ENCODE peak calls at places on chromosomes 5 and 9, in four cellular contexts. One of them, this sample, is unnamed.

GRCh38 chr9:22469928-22470544 is 23.4 kb downstream of the DMRTA1 start:
- DNase-seq in fibroblast of mammary gland: peak; percentile 44
- DNase-seq in astrocyte of the spinal cord: peak; percentile 49
- DNase-seq in sigmoid colon: no peak
- DNase-seq in this sample: peak; percentile 33

GRCh38 chr5:160685695-160686094 is 166.3 kb downstream of the ATP10B start:
- DNase-seq in fibroblast of mammary gland: peak; percentile 0
- DNase-seq in astrocyte of the spinal cord: no peak
- DNase-seq in sigmoid colon: no peak
- DNase-seq in this sample: no peak

GRCh38 chr9:129139993-129140396 is 28.8 kb downstream of the PTPA start:
- DNase-seq in fibroblast of mammary gland: peak; percentile 100
- DNase-seq in sigmoid colon: peak; percentile 98
- DNase-seq in astrocyte of the spinal cord: peak; percentile 100
- DNase-seq in this sample: peak; percentile 100

GRCh38 chr9:92035687-92036410 is 79.4 kb downstream of the SPTLC1 start:
- DNase-seq in fibroblast of mammary gland: peak; percentile 84
- DNase-seq in sigmoid colon: peak; percentile 93
- DNase-seq in astrocyte of the spinal cord: peak; percentile 75
- DNase-seq in this sample: peak; percentile 87

GRCh38 chr5:55481293-55481900 is 53.4 kb downstream of the PLPP1 start:
- DNase-seq in astrocyte of the spinal cord: peak; percentile 13
- DNase-seq in sigmoid colon: no peak
- DNase-seq in fibroblast of mammary gland: peak; percentile 5
- DNase-seq in this sample: peak; percentile 63

GRCh38 chr5:180172447-180173197 is 36.4 kb downstream of the RASGEF1C start:
- DNase-seq in astrocyte of the spinal cord: no peak
- DNase-seq in sigmoid colon: peak; percentile 72
- DNase-seq in fibroblast of mammary gland: no peak
- DNase-seq in this sample: no peak

GRCh38 chr5:157497875-157498611 is 38.0 kb downstream of the NIPAL4 start:
- DNase-seq in fibroblast of mammary gland: no peak
- DNase-seq in astrocyte of the spinal cord: no peak
- DNase-seq in sigmoid colon: peak; percentile 62
- DNase-seq in this sample: no peak

GRCh38 chr5:53369681-53370080 is 110.7 kb upstream of the FST start:
- DNase-seq in sigmoid colon: no peak
- DNase-seq in astrocyte of the spinal cord: no peak
- DNase-seq in fibroblast of mammary gland: peak; percentile 36
- DNase-seq in this sample: no peak

GRCh38 chr5:163407034-163407652 is 30.3 kb upstream of the CCNG1 start:
- DNase-seq in sigmoid colon: no peak
- DNase-seq in astrocyte of the spinal cord: peak; percentile 37
- DNase-seq in fibroblast of mammary gland: peak; percentile 17
- DNase-seq in this sample: peak; percentile 60

GRCh38 chr5:173628501-173628900 is 12.1 kb upstream of the BOD1 start:
- DNase-seq in fibroblast of mammary gland: no peak
- DNase-seq in sigmoid colon: no peak
- DNase-seq in astrocyte of the spinal cord: no peak
- DNase-seq in this sample: no peak

GRCh38 chr9:16335788-16336580 is 534.5 kb downstream of the BNC2 start:
- DNase-seq in astrocyte of the spinal cord: peak; percentile 98
- DNase-seq in fibroblast of mammary gland: peak; percentile 100
- DNase-seq in sigmoid colon: peak; percentile 93
- DNase-seq in this sample: peak; percentile 99

GRCh38 chr5:175133185-175133584 is 310.8 kb downstream of the DRD1 start:
- DNase-seq in fibroblast of mammary gland: no peak
- DNase-seq in sigmoid colon: no peak
- DNase-seq in astrocyte of the spinal cord: peak; percentile 1
- DNase-seq in this sample: no peak

GRCh38 chr9:27535701-27536118 is 6.1 kb upstream of the MOB3B start:
- DNase-seq in astrocyte of the spinal cord: no peak
- DNase-seq in sigmoid colon: no peak
- DNase-seq in fibroblast of mammary gland: no peak
- DNase-seq in this sample: no peak

GRCh38 chr9:92064711-92065110 is 50.5 kb downstream of the SPTLC1 start:
- DNase-seq in fibroblast of mammary gland: peak; percentile 45
- DNase-seq in astrocyte of the spinal cord: peak; percentile 85
- DNase-seq in sigmoid colon: no peak
- DNase-seq in this sample: peak; percentile 70

GRCh38 chr5:171596391-171596878 is 177.0 kb downstream of the FGF18 start:
- DNase-seq in sigmoid colon: no peak
- DNase-seq in astrocyte of the spinal cord: peak; percentile 80
- DNase-seq in fibroblast of mammary gland: peak; percentile 74
- DNase-seq in this sample: peak; percentile 37

GRCh38 chr9:16039988-16040761 is 487.3 kb downstream of the CCDC171 start:
- DNase-seq in sigmoid colon: no peak
- DNase-seq in astrocyte of the spinal cord: peak; percentile 87
- DNase-seq in fibroblast of mammary gland: no peak
- DNase-seq in this sample: no peak

GRCh38 chr5:10797246-10797645 is 36.2 kb upstream of the DAP start:
- DNase-seq in fibroblast of mammary gland: peak; percentile 64
- DNase-seq in sigmoid colon: no peak
- DNase-seq in astrocyte of the spinal cord: no peak
- DNase-seq in this sample: peak; percentile 15

GRCh38 chr5:124278636-124279035 is 467.8 kb downstream of the ZNF608 start:
- DNase-seq in astrocyte of the spinal cord: no peak
- DNase-seq in fibroblast of mammary gland: no peak
- DNase-seq in sigmoid colon: no peak
- DNase-seq in this sample: no peak

GRCh38 chr9:38380872-38381534 is 11.5 kb upstream of the ALDH1B1 start:
- DNase-seq in sigmoid colon: peak; percentile 42
- DNase-seq in fibroblast of mammary gland: no peak
- DNase-seq in astrocyte of the spinal cord: no peak
- DNase-seq in this sample: no peak

GRCh38 chr5:131991593-131992324 is 19.7 kb downstream of the ACSL6 start:
- DNase-seq in fibroblast of mammary gland: no peak
- DNase-seq in astrocyte of the spinal cord: no peak
- DNase-seq in sigmoid colon: no peak
- DNase-seq in this sample: no peak

GRCh38 chr5:62645223-62645622 is 66.6 kb downstream of the LRRC70 start:
- DNase-seq in sigmoid colon: no peak
- DNase-seq in astrocyte of the spinal cord: no peak
- DNase-seq in fibroblast of mammary gland: no peak
- DNase-seq in this sample: no peak

GRCh38 chr9:135332979-135333748 is 146.4 kb upstream of the PPP1R26 start:
- DNase-seq in fibroblast of mammary gland: no peak
- DNase-seq in astrocyte of the spinal cord: no peak
- DNase-seq in sigmoid colon: no peak
- DNase-seq in this sample: no peak

GRCh38 chr5:55708732-55709131 is 3.4 kb downstream of the SLC38A9 start:
- DNase-seq in fibroblast of mammary gland: peak; percentile 51
- DNase-seq in sigmoid colon: no peak
- DNase-seq in astrocyte of the spinal cord: peak; percentile 8
- DNase-seq in this sample: no peak

GRCh38 chr9:75431388-75431787 is 343.1 kb downstream of the OSTF1 start:
- DNase-seq in astrocyte of the spinal cord: no peak
- DNase-seq in sigmoid colon: no peak
- DNase-seq in fibroblast of mammary gland: no peak
- DNase-seq in this sample: no peak

GRCh38 chr5:178309271-178310008 is 76.8 kb upstream of the PHYKPL start:
- DNase-seq in sigmoid colon: peak; percentile 46
- DNase-seq in astrocyte of the spinal cord: no peak
- DNase-seq in fibroblast of mammary gland: no peak
- DNase-seq in this sample: no peak

GRCh38 chr9:127929044-127929979 is 1.3 kb downstream of the PIP5KL1 start:
- DNase-seq in fibroblast of mammary gland: no peak
- DNase-seq in astrocyte of the spinal cord: no peak
- DNase-seq in sigmoid colon: no peak
- DNase-seq in this sample: no peak

GRCh38 chr5:53151713-53152458 is 42.3 kb upstream of the MOCS2 start:
- DNase-seq in astrocyte of the spinal cord: peak; percentile 91
- DNase-seq in fibroblast of mammary gland: peak; percentile 80
- DNase-seq in sigmoid colon: no peak
- DNase-seq in this sample: peak; percentile 90

DNA sequence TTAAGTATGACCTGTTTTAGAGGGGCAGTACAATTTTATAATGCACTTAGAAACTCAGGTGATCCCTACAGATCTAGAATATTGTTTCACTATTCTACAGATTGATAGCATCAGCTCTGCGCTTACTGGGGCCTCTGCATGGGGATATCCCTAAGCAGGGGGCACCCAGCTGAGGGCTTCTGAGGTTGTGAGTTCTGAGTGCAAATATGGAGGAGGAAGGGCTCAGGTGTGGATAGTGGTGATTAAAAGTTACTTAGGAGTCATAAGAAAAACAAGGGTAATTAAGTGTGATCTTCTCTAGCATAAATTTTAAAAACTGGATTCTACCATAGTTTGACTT is 274.4 kb downstream of the EFNA5 start:
- DNase-seq in astrocyte of the spinal cord: no peak
- DNase-seq in fibroblast of mammary gland: no peak
- DNase-seq in sigmoid colon: no peak
- DNase-seq in this sample: no peak
- H3K4me3 ChIP-seq in astrocyte of the spinal cord: no peak overlapping the region
- H3K4me3 ChIP-seq in fibroblast of mammary gland: no peak overlapping the region
- H3K4me3 ChIP-seq in sigmoid colon: no peak overlapping the region
- H3K4me3 ChIP-seq in this sample: no peak overlapping the region

DNA sequence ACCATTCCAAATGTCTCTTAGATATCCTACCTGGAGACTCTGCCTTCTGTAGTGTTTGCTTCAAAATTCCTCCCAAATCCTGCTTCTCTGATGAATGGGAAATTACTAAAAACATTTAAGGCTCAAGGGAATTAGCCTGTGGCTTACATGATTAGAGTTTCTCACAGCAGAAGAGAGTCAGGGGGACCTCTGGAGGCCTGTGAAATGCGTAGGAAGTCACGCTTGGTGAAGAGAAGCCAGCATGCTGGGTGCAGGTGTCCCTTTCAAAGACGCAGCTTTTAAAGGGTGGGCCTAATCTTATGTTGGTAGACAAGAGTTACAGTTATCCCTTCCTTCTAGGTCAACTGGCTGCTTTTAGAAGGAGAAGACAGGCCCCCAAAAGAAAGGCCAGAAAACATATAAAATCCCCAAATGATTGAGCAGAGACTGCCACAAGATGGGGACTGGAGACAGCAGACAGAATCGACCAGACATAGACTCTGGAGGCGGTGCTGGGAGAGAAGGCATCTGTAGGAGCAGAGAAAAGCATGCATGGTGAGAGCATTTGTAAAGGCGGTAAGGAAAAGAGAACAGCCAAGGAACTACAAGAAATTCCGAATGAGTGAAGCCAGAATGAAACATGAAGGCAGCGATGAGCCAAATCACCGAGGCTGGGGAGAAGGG is 42.3 kb downstream of the B4GALT1 start:
- DNase-seq in astrocyte of the spinal cord: no peak
- DNase-seq in sigmoid colon: no peak
- DNase-seq in fibroblast of mammary gland: peak; percentile 40
- DNase-seq in this sample: no peak
- TF ChIP-seq CTCF in astrocyte of the spinal cord: no peak
- TF ChIP-seq CTCF in sigmoid colon: no peak
- TF ChIP-seq CTCF in fibroblast of mammary gland: no peak
- TF ChIP-seq CTCF in this sample: peak; percentile 26

GRCh38 chr9:111078391-111079038 is 40.2 kb upstream of the LPAR1 start:
- DNase-seq in fibroblast of mammary gland: no peak
- DNase-seq in astrocyte of the spinal cord: no peak
- DNase-seq in sigmoid colon: no peak
- DNase-seq in this sample: no peak
- H3K4me3 ChIP-seq in fibroblast of mammary gland: no peak overlapping the region
- H3K4me3 ChIP-seq in astrocyte of the spinal cord: no peak overlapping the region
- H3K4me3 ChIP-seq in sigmoid colon: no peak overlapping the region
- H3K4me3 ChIP-seq in this sample: no peak overlapping the region

GRCh38 chr9:136345281-136346156 is 18.0 kb downstream of the DNLZ start:
- DNase-seq in fibroblast of mammary gland: peak; percentile 49
- DNase-seq in sigmoid colon: peak; percentile 84
- DNase-seq in astrocyte of the spinal cord: peak; percentile 38
- DNase-seq in this sample: peak; percentile 52
- TF ChIP-seq CTCF in fibroblast of mammary gland: peak; percentile 44
- TF ChIP-seq CTCF in sigmoid colon: no peak
- TF ChIP-seq CTCF in astrocyte of the spinal cord: peak; percentile 60
- TF ChIP-seq CTCF in this sample: peak; percentile 57

GRCh38 chr5:1881273-1881586 is 1.5 kb downstream of the IRX4 start:
- DNase-seq in fibroblast of mammary gland: peak; percentile 43
- DNase-seq in sigmoid colon: no peak
- DNase-seq in astrocyte of the spinal cord: no peak
- DNase-seq in this sample: no peak
- H3K4me3 ChIP-seq in fibroblast of mammary gland: no peak overlapping the region
- H3K4me3 ChIP-seq in sigmoid colon: no peak overlapping the region
- H3K4me3 ChIP-seq in astrocyte of the spinal cord: no peak overlapping the region
- H3K4me3 ChIP-seq in this sample: no peak overlapping the region